ENCODE peak calls at places on chromosomes 12 and 14, in six cellular contexts. Z, K, I, L, N and O are unnamed samples.

GRCh38 chr12:46332260-46332659 is 40.3 kb downstream of the SLC38A2 start:
- DNase-seq in L (peak), K (no peak), N (peak), I (no peak), Z (peak), O (no peak)

GRCh38 chr12:107091381-107091780 is 2.0 kb downstream of the CRY1 start:
- DNase-seq in K (no peak), N (peak), I (no peak), Z (peak), L (peak), O (no peak)

GRCh38 chr12:53171725-53172329 is 8.7 kb upstream of the ZNF740 start:
- DNase-seq in K (no peak), I (no peak), N (no peak), L (no peak), Z (no peak), O (no peak)

GRCh38 chr12:47967461-47968430 is 4.3 kb downstream of the TMEM106C start:
- DNase-seq in N (peak), I (no peak), L (no peak), K (no peak), Z (peak), O (no peak)

GRCh38 chr14:88554458-88555286 is at the start of gene PTPN21:
- DNase-seq in I (peak), Z (peak), K (peak), N (peak), L (peak), O (peak)

GRCh38 chr14:24900281-24900868 is 149.6 kb downstream of the STXBP6 start:
- DNase-seq in Z (peak), N (no peak), K (no peak), I (no peak), L (no peak), O (no peak)

GRCh38 chr12:5946388-5946787 is 1.3 kb upstream of the ANO2 start:
- DNase-seq in K (no peak), I (no peak), N (no peak), Z (no peak), L (no peak), O (no peak)

GRCh38 chr12:48486679-48487078 is 4.4 kb downstream of the C12orf54 start:
- DNase-seq in I (no peak), N (no peak), Z (no peak), K (no peak), L (no peak), O (no peak)

GRCh38 chr14:74611672-74612345 is at the start of gene LTBP2:
- DNase-seq in N (no peak), L (peak), K (peak), I (no peak), Z (peak), O (peak)

GRCh38 chr12:81257952-81258551 is 180.2 kb downstream of the ACSS3 start:
- DNase-seq in N (peak), L (peak), I (peak), K (peak), Z (peak), O (no peak)

GRCh38 chr14:20195911-20196310 is 5.2 kb downstream of the OR11G2 start:
- DNase-seq in I (no peak), L (peak), K (no peak), N (no peak), Z (no peak), O (no peak)

GRCh38 chr14:88835661-88836060 is 11.2 kb downstream of the TTC8 start:
- DNase-seq in I (no peak), Z (peak), N (no peak), L (no peak), K (no peak), O (no peak)

GRCh38 chr14:91065266-91065665 is 4.8 kb upstream of the RPS6KA5 start:
- DNase-seq in I (no peak), Z (no peak), N (no peak), L (no peak), K (no peak), O (no peak)

GRCh38 chr12:115606040-115606439 is 671.5 kb downstream of the MED13L start:
- DNase-seq in Z (no peak), N (no peak), I (no peak), K (no peak), L (no peak), O (no peak)

GRCh38 chr12:122975790-122976647 is 975 bp downstream of the OGFOD2 start:
- DNase-seq in I (no peak), L (no peak), N (peak), K (peak), Z (no peak), O (no peak)

GRCh38 chr12:126617312-126617711 is 1552.1 kb downstream of the AACS start:
- DNase-seq in K (peak), Z (no peak), N (no peak), I (no peak), L (peak), O (peak)

GRCh38 chr12:15527201-15527782 is 205.0 kb downstream of the PTPRO start:
- DNase-seq in L (peak), Z (peak), K (peak), I (no peak), N (peak), O (peak)

GRCh38 chr14:45610303-45610702 is 357.3 kb upstream of the MIS18BP1 start:
- DNase-seq in L (peak), Z (no peak), K (peak), N (peak), I (peak), O (no peak)

GRCh38 chr12:33588082-33588712 is 148.6 kb upstream of the SYT10 start:
- DNase-seq in N (peak), I (peak), K (peak), Z (no peak), L (peak), O (no peak)

GRCh38 chr12:6461401-6462233 is 8.9 kb downstream of the VAMP1 start:
- DNase-seq in K (no peak), N (no peak), Z (peak), I (no peak), L (peak), O (no peak)

GRCh38 chr12:70854871-70855578 is 65.5 kb downstream of the PTPRR start:
- DNase-seq in N (no peak), K (no peak), Z (no peak), L (no peak), I (no peak), O (no peak)

GRCh38 chr14:20400965-20401593 is 12.2 kb downstream of the TEP1 start:
- DNase-seq in N (no peak), Z (peak), L (peak), K (peak), I (no peak), O (no peak)

GRCh38 chr14:38143651-38144505 is 63.8 kb upstream of the SSTR1 start:
- DNase-seq in N (peak), L (no peak), I (no peak), Z (peak), K (peak), O (no peak)

GRCh38 chr12:109765493-109765810 is 51.8 kb downstream of the FAM222A start:
- DNase-seq in N (no peak), K (no peak), I (no peak), L (no peak), Z (no peak), O (no peak)

GRCh38 chr14:69685716-69686115 is 74.3 kb downstream of the SUSD6 start:
- DNase-seq in L (no peak), I (no peak), K (no peak), N (no peak), Z (peak), O (no peak)

GRCh38 chr12:54934419-54934818 is 50.1 kb downstream of the TESPA1 start:
- DNase-seq in Z (no peak), L (no peak), K (no peak), N (no peak), I (no peak), O (no peak)

GRCh38 chr14:93936245-93936644 is 9.1 kb downstream of the FAM181A start:
- DNase-seq in I (peak), N (no peak), Z (no peak), L (peak), K (peak), O (peak)

GRCh38 chr14:37864128-37864527 is 268.7 kb downstream of the TTC6 start:
- DNase-seq in L (no peak), N (no peak), Z (no peak), I (no peak), K (no peak), O (no peak)

GRCh38 chr12:98532687-98533304 is 17.4 kb downstream of the TMPO start:
- DNase-seq in Z (peak), N (peak), L (peak), I (peak), K (peak), O (no peak)

GRCh38 chr12:101780599-101780998 is 41.3 kb upstream of the SYCP3 start:
- DNase-seq in Z (no peak), K (no peak), L (no peak), N (no peak), I (no peak), O (no peak)
- H2AK5ac ChIP-seq in Z (no peak), K (no peak), L (no peak), N (no peak), I (no peak), O (no peak)

DNA sequence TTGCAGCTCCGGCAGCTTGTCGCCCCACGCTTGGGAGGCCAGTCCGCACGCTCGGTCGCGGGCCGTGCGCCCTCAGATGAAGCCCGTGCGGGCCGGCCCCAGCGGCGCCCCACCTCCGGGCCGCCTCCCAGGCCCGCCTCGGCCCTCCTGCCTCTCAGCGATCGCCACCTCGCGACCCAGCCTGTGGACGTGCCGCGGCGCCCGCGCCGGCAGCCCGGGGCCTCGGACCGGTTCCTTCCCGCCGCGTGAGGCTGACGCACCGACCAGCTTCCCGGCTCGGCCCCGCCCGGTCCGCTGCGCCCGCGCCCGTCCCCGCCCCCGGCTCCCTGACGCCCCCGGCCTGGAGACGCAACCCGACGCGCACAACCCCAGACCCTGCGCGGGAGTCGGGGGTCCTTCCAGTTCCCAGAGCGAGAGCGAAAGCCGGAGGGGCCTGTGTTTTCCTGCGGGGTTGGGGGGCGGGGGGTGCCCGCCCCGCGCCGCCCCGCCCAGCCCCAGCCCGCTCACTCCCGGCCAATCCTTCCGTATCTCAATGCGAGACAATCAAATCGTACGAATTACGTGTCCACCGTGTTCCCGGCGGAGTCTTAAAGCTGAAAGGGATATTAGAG is at the start of gene ERO1A:
- DNase-seq in Z (peak), K (peak), L (peak), N (peak), I (peak), O (peak)
- H2BK5ac ChIP-seq in Z (peak), K (no peak), L (peak), N (no peak), I (peak), O (no peak)

GRCh38 chr14:101289230-101289690 is 272.0 kb upstream of the DIO3 start:
- DNase-seq in N (no peak), I (no peak), K (no peak), L (no peak), Z (no peak), O (no peak)
- H2AK5ac ChIP-seq in N (no peak), I (no peak), K (no peak), L (no peak), Z (no peak), O (no peak)

DNA sequence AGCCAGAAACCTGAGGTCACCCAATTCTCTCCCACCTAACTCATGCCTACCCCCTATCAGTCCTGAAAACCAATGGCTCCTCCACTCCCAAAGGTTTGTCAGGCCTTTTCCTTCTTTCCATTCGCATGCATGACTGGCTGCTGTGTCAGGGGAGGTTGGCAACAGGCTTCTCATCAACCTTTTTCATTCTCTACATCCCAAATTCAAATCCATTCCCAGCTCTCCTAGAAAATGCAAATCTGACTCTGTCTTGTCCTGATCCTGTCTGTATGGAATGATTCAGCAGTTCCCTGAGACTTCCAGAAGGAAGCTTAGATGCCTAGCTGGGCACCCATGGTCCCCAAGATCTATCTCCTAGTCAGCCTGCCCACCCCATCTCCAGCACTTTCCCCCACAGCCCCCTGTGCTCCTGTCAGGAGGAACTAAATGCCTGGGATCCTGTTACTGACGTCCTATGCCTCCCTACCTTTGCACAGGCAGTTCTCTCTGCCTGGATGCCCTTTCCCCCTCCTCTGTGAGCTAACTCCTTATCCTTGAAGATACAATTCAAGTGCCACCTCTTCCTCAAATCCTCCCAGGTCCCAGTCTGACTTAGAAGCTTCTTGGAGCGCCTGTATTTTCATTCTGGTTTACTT is 5.1 kb upstream of the CTDSP2 start:
- DNase-seq in N (no peak), L (no peak), I (no peak), Z (no peak), K (no peak), O (no peak)
- H2BK5ac ChIP-seq in N (no peak), L (no peak), I (peak), Z (no peak), K (no peak), O (no peak)

GRCh38 chr12:66496595-66496994 is 182.3 kb downstream of the GRIP1 start:
- DNase-seq in Z (no peak), L (no peak), K (no peak), N (no peak), I (no peak), O (peak)
- H2AK5ac ChIP-seq in Z (no peak), L (no peak), K (no peak), N (no peak), I (no peak), O (no peak)

DNA sequence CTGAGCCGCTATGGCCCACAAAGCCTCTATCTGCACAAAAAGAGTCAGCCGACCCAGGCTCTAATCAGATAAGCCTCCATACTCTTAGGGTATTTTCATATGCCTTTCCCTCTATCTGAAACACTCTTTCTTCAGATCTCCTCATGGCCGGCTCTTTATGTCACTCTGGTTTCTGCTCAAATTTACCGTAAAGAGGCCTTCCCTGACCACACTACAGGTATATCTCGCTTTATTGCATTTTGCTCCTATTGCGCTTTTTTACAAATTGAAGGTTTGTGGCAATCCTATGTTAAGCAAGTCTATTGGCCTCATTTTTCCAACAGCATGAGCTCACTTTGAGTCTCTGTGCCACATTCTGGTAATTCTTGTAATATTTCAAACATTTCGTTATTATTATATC is 8.0 kb downstream of the SLC2A14 start:
- DNase-seq in K (no peak), I (no peak), L (peak), Z (no peak), N (no peak), O (no peak)
- H2BK5ac ChIP-seq in K (no peak), I (no peak), L (no peak), Z (no peak), N (no peak), O (no peak)

GRCh38 chr14:105167303-105168092 is 1.1 kb downstream of the JAG2 start:
- DNase-seq in L (peak), Z (no peak), I (no peak), N (no peak), K (peak), O (peak)

GRCh38 chr14:105165761-105166485 is 2.7 kb downstream of the JAG2 start:
- DNase-seq in Z (no peak), I (no peak), N (no peak), K (no peak), L (no peak), O (no peak)

GRCh38 chr14:105168093-105168420 is 519 bp downstream of the JAG2 start:
- DNase-seq in L (no peak), Z (no peak), N (no peak), K (no peak), I (no peak), O (no peak)

GRCh38 chr14:105165134-105165704 is 3.4 kb downstream of the JAG2 start:
- DNase-seq in N (no peak), K (no peak), I (no peak), Z (no peak), L (no peak), O (no peak)

DNA sequence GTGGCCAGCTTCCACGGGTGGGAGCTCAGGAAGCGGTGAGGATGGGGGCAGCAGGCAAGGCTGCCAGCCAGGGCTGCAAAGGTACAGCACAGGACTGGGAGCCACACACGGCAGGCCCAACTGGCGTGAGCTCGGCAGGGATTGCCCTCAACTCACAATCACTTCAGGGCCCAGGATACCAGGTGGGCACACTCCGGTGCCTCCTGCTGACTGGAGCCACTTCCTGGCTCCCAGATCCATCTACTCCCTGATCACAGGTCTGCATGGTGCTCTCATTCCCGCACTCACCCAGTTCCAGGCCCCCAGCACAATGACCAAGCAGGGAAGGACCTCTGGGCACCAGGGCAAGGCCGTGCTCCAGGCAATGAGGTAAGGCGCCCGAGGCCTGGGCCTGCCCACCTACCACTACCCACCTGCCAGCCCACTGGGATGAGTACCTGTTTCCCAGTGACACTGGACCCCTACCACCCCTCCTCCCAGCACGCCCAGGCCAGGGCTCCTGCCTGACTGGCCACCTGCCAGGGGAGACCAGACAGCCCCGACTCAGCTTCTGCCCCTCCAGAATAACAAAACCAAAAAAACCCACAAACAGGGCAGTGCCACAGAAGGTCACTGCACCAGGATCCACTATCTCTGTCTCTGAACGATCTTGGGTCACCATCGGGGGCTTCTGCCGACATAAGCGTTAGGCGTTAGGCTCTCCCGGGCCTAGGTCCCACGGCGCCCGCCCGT is 1.8 kb downstream of the JAG2 start:
- DNase-seq in L (no peak), I (no peak), Z (no peak), N (no peak), K (no peak), O (no peak)
- H2AK5ac ChIP-seq in L (no peak), I (peak), Z (no peak), N (no peak), K (no peak), O (no peak)

GRCh38 chr14:50471838-50472465 is 60.4 kb downstream of the MAP4K5 start:
- DNase-seq in K (no peak), N (no peak), Z (no peak), I (no peak), L (peak), O (no peak)
- H2BK5ac ChIP-seq in K (no peak), N (no peak), Z (no peak), I (no peak), L (no peak), O (no peak)